ENCODE peak calls at places on chromosomes 11 and 22, in seven cellular contexts. V is pancreas, D is heart right ventricle, B is keratinocyte, S is fibroblast of lung, X is A549, W is tibial artery. Q is an unnamed sample.

GRCh38 chr11:9039194-9039593 is 35.4 kb upstream of the NRIP3 start:
- DNase-seq in V (no peak), D (no peak), B (no peak), S (no peak), X (no peak), W (no peak), Q (no peak)

GRCh38 chr11:119470316-119471266 is 47.6 kb upstream of the THY1 start:
- DNase-seq in V (no peak), D (no peak), B (peak), S (peak), X (no peak), W (peak), Q (no peak)

GRCh38 chr22:22721681-22722309 is 77.4 kb downstream of the GGTLC2 start:
- DNase-seq in V (no peak), D (no peak), B (no peak), S (peak), X (no peak), W (no peak), Q (no peak)

GRCh38 chr11:66983275-66983924 is 8.3 kb downstream of the C11orf86 start:
- DNase-seq in V (no peak), D (no peak), B (no peak), S (no peak), X (no peak), W (no peak), Q (no peak)

GRCh38 chr22:49825436-49825835 is 2.2 kb downstream of the BRD1 start:
- DNase-seq in V (no peak), D (no peak), B (no peak), S (peak), X (no peak), W (no peak), Q (no peak)

GRCh38 chr11:67120456-67120855 is 1.4 kb downstream of the KDM2A start:
- DNase-seq in V (no peak), D (no peak), B (no peak), S (no peak), X (no peak), W (no peak), Q (no peak)

GRCh38 chr11:68314203-68314885 is 2.0 kb downstream of the LRP5 start:
- DNase-seq in V (no peak), D (no peak), B (no peak), S (peak), X (no peak), W (no peak), Q (no peak)

GRCh38 chr11:64892838-64893193 is 14.4 kb upstream of the EHD1 start:
- DNase-seq in V (no peak), D (no peak), B (no peak), S (no peak), X (no peak), W (no peak), Q (no peak)

GRCh38 chr11:102776454-102776853 is 4.0 kb downstream of the MMP10 start:
- DNase-seq in V (no peak), D (no peak), B (no peak), S (no peak), X (no peak), W (no peak), Q (no peak)

GRCh38 chr22:22474733-22475132 is 33.8 kb downstream of the ZNF280B start:
- DNase-seq in V (no peak), D (no peak), B (no peak), S (no peak), X (no peak), W (no peak), Q (no peak)

GRCh38 chr11:114172871-114173444 is 113.4 kb downstream of the ZBTB16 start:
- DNase-seq in V (no peak), D (peak), B (no peak), S (no peak), X (no peak), W (no peak), Q (no peak)

GRCh38 chr22:46613606-46613997 is 6.6 kb upstream of the GRAMD4 start:
- DNase-seq in V (no peak), D (no peak), B (no peak), S (peak), X (no peak), W (no peak), Q (no peak)

GRCh38 chr22:46025225-46025972 is 48.4 kb upstream of the WNT7B start:
- DNase-seq in V (peak), D (no peak), B (no peak), S (no peak), X (no peak), W (no peak), Q (no peak)

GRCh38 chr11:12581923-12582322 is 92.3 kb upstream of the TEAD1 start:
- DNase-seq in V (no peak), D (no peak), B (no peak), S (peak), X (peak), W (no peak), Q (no peak)

GRCh38 chr22:39493759-39494158 is 8.3 kb upstream of the MIEF1 start:
- DNase-seq in V (no peak), D (no peak), B (no peak), S (peak), X (no peak), W (no peak), Q (no peak)

GRCh38 chr11:74462631-74463030 is 4.7 kb downstream of the KCNE3 start:
- DNase-seq in V (no peak), D (no peak), B (no peak), S (no peak), X (no peak), W (no peak), Q (no peak)

GRCh38 chr11:112004389-112004788 is 20.8 kb upstream of the DLAT start:
- DNase-seq in V (no peak), D (no peak), B (no peak), S (no peak), X (peak), W (no peak), Q (no peak)

GRCh38 chr11:35587972-35588371 is 30.3 kb upstream of the FJX1 start:
- DNase-seq in V (no peak), D (no peak), B (no peak), S (no peak), X (no peak), W (no peak), Q (no peak)

GRCh38 chr22:23772315-23773246 is at the start of gene MMP11:
- DNase-seq in V (peak), D (peak), B (no peak), S (no peak), X (no peak), W (peak), Q (peak)

GRCh38 chr11:78822931-78823423 is 248.3 kb upstream of the NARS2 start:
- DNase-seq in V (no peak), D (no peak), B (no peak), S (no peak), X (no peak), W (no peak), Q (peak)

GRCh38 chr11:24132471-24132870 is 364.4 kb upstream of the LUZP2 start:
- DNase-seq in V (peak), D (no peak), B (no peak), S (no peak), X (no peak), W (no peak), Q (no peak)

GRCh38 chr11:831132-831864 is 1.5 kb upstream of the CD151 start:
- DNase-seq in V (no peak), D (no peak), B (no peak), S (peak), X (no peak), W (no peak), Q (no peak)

GRCh38 chr11:125147280-125147679 is 17.3 kb upstream of the PKNOX2 start:
- DNase-seq in V (no peak), D (no peak), B (no peak), S (no peak), X (no peak), W (no peak), Q (no peak)

GRCh38 chr11:34380696-34381095 is 22.9 kb upstream of the ABTB2 start:
- DNase-seq in V (no peak), D (no peak), B (peak), S (no peak), X (peak), W (no peak), Q (no peak)

GRCh38 chr11:134034496-134035381 is 34.1 kb upstream of the JAM3 start:
- DNase-seq in V (peak), D (no peak), B (peak), S (no peak), X (no peak), W (no peak), Q (no peak)

GRCh38 chr11:67022341-67022933 is 497 bp upstream of the SYT12 start:
- DNase-seq in V (peak), D (peak), B (peak), S (peak), X (no peak), W (no peak), Q (no peak)

GRCh38 chr11:118198370-118198769 is 21.9 kb upstream of the SCN2B start:
- DNase-seq in V (peak), D (peak), B (no peak), S (peak), X (peak), W (peak), Q (peak)

GRCh38 chr11:110524227-110524626 is 94.5 kb downstream of the FDX1 start:
- DNase-seq in V (no peak), D (no peak), B (peak), S (peak), X (no peak), W (no peak), Q (no peak)

GRCh38 chr11:74154621-74155281 is 16.1 kb downstream of the C2CD3 start:
- DNase-seq in V (no peak), D (no peak), B (no peak), S (peak), X (no peak), W (peak), Q (no peak)

GRCh38 chr11:131770801-131771200 is 400.4 kb downstream of the NTM start:
- DNase-seq in V (no peak), D (no peak), B (no peak), S (peak), X (no peak), W (no peak), Q (no peak)

GRCh38 chr11:36292311-36292722 is 3.1 kb upstream of the COMMD9 start:
- DNase-seq in V (no peak), D (no peak), B (no peak), S (peak), X (peak), W (no peak), Q (no peak)

GRCh38 chr11:127071606-127072005 is 71.0 kb upstream of the KIRREL3 start:
- DNase-seq in V (no peak), D (no peak), B (no peak), S (no peak), X (no peak), W (no peak), Q (no peak)

GRCh38 chr11:127073621-127074020 is 73.1 kb upstream of the KIRREL3 start:
- DNase-seq in V (no peak), D (no peak), B (no peak), S (no peak), X (no peak), W (no peak), Q (no peak)

GRCh38 chr11:127070808-127071207 is 70.2 kb upstream of the KIRREL3 start:
- DNase-seq in V (no peak), D (no peak), B (no peak), S (no peak), X (no peak), W (no peak), Q (no peak)

DNA sequence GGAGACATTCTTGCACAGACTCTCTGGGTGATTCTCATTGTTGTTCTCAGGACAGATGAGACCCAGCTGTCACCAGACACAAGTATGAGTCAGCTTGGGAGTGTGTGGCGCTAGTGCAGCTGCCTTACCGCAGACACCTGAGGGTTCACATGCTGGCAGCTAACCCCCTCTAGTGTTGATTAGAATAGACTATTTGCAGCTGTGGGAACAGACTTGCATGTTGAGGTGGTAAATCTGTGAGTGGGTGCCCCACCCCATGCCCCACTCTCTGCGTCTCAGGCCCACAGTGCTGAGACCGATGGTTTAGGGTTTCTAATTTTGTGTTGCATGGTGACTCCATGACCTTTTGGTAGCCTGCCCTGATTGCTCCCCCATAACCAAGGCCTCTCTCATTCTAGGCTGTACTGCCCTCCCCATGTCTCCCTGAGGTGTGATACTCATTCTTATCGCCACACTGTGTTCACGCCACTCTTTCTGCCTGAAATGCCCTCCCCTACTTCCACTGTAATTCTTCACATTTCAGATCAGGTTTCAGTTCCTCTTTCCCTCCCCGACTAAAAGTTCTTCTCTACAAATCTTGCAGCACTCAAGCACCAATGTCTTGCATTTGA is 73.7 kb upstream of the KIRREL3 start:
- DNase-seq in V (peak), D (no peak), B (no peak), S (peak), X (peak), W (no peak), Q (peak)
- TF ChIP-seq CTCF in V (no peak), D (no peak), B (peak), S (no peak), X (peak), W (no peak), Q (no peak)

DNA sequence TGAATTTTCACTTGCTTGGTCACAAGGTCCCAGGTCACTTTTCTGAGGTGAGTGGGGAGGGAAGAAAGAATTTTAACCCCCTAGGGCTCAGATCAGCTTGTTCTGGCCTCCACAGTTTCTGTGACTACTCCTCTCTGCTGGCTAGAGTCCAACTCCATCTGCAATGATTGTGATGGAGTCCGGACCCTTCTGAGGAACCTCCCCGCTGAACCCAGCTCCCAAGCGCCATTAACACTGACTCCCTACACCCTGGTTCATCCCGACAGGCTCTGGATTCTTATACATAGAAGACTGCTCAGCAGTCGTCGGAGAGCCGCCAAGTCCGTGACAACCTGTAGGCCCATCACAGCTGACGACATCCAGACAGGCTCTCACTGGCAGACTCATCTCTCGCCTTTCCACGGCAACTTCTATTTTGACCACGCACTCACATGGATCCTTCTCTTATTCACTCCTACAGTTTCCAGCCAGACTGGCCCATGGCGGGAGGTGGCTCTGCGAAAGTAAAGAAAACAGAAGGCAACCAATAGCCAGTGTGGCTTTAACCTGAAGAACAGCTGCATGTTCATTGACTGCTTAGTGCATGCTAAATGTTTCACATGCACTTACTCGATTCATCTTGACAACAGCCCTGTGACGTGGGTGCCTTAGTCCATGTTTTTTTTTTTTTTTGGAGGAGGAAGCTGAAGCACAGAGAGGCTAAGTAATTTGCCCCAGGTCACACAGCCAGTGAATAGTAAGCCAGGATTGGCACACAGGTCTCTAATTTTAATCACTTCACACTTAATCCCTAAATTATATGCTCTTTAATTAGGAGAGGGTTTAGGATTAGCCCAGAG is 68.0 kb upstream of the PRDM11 start:
- DNase-seq in V (no peak), D (no peak), B (no peak), S (peak), X (no peak), W (no peak), Q (no peak)
- H3K27ac ChIP-seq in V (no peak), D (no peak), B (no peak), S (no peak), X (no peak), W (no peak), Q (no peak)

GRCh38 chr11:30131535-30131934 is 99.3 kb upstream of the FSHB start:
- DNase-seq in V (no peak), D (no peak), B (no peak), S (no peak), X (no peak), W (no peak), Q (no peak)
- TF ChIP-seq CTCF in V (no peak), D (no peak), B (no peak), S (no peak), X (no peak), W (no peak), Q (peak)

DNA sequence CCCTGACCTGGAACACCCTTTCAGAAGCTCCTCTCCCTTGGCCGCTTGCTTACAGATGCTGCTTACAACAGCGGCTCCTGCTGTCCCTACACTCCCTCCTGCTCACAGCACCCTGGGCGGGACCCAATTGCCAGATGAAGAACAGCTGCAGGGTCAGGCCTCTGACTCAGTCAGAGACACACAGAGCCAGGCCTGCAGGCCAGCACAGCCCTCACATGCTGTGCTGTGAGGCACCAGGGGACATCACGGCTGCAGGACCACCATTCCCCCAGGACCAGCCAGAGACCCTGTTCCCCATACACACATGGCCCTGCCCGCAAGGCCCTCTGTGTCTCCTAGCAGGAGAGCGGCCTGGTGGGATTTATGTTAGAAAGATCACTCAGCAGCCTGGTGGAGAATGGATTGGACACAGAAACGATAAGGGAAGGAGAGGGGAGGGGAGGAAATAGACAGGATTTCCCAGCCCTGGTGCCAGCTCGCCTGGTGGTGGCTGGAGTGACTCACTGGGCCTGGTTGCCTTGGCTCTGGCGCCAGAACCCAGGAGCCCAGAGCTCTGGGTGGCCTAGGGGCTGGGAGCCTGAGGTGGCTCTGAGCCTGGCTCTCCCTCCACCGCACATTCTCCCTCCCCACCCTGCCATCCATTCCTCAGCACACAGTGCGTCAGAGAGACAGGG is 6.7 kb downstream of the CAPN5 start:
- DNase-seq in V (peak), D (peak), B (peak), S (peak), X (peak), W (peak), Q (peak)
- H3K27ac ChIP-seq in V (peak), D (peak), B (no peak), S (peak), X (peak), W (peak), Q (peak)

DNA sequence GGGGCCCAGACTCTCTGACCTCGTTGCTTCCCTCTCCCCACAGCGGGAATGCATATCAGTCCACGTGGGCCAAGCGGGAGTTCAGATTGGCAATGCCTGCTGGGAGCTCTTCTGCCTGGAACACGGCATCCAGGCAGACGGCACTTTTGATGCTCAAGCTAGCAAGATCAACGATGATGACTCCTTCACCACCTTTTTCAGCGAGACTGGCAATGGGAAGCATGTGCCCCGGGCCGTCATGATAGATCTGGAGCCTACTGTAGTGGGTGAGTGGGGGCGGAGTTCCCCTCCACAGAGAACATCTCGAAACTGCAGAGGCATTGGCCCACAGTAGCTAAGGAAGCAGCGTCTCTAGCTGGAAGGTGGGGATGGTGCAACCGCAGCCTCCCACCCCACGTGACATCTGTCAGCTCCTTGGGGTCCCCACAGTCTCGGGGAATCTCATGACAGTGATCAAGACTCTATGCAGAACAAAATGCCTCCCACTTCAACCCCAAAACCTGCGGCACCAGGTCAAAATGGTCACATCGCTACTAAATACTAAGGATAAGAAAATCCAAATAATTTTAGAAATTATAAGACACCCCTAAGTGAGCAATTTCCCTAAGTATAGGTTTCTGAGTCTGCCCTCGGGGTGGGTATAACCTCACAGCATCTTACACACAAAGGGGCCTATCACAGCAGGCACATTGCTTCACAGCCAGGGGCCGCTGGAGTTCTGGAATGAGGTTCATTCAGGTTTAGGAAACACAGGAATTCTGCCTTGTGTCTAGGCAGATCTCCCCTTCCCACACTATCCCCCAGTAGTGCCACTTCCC is 11.0 kb downstream of the TUBA8 start:
- DNase-seq in V (no peak), D (no peak), B (no peak), S (no peak), X (no peak), W (no peak), Q (no peak)
- TF ChIP-seq CTCF in V (no peak), D (no peak), B (no peak), S (no peak), X (no peak), W (no peak), Q (no peak)

Q was measured in heart left ventricle.